ENCODE peak calls at places on chromosomes 16 and 17, in eight cellular contexts. L is endothelial cell of umbilical vein, R is mammary epithelial cell, I is esophagus muscularis mucosa, P is neural progenitor cell, Z is fibroblast of lung, C is AG10803, F is hepatocyte. V is an unnamed sample.

GRCh38 chr16:5333991-5334390 is 236.4 kb upstream of the EEF2KMT start:
- DNase-seq in L (no peak), R (no peak), I (no peak), P (no peak), Z (peak), C (no peak), F (no peak), V (no peak)

GRCh38 chr17:17784599-17785264 is 52.1 kb downstream of the SREBF1 start:
- DNase-seq in L (no peak), R (no peak), I (no peak), P (peak), Z (no peak), C (no peak), F (no peak), V (no peak)

GRCh38 chr16:57532251-57532625 is 4.1 kb downstream of the CCDC102A start:
- DNase-seq in L (no peak), R (no peak), I (no peak), P (no peak), Z (no peak), C (no peak), F (no peak), V (no peak)

GRCh38 chr16:89697161-89697615 is 4.3 kb downstream of the SPATA2L start:
- DNase-seq in L (no peak), R (no peak), I (no peak), P (no peak), Z (no peak), C (no peak), F (peak), V (peak)

GRCh38 chr17:66849851-66850580 is 15.1 kb downstream of the CACNG5 start:
- DNase-seq in L (no peak), R (no peak), I (no peak), P (no peak), Z (no peak), C (no peak), F (no peak), V (no peak)

GRCh38 chr16:15827299-15827698 is 29.5 kb downstream of the MYH11 start:
- DNase-seq in L (no peak), R (no peak), I (no peak), P (no peak), Z (no peak), C (no peak), F (no peak), V (no peak)

GRCh38 chr17:79785017-79785899 is 7.3 kb downstream of the CBX2 start:
- DNase-seq in L (no peak), R (no peak), I (no peak), P (no peak), Z (no peak), C (no peak), F (no peak), V (no peak)

GRCh38 chr16:29990883-29991570 is 4.4 kb downstream of the HIRIP3 start:
- DNase-seq in L (no peak), R (no peak), I (no peak), P (no peak), Z (no peak), C (no peak), F (no peak), V (no peak)

GRCh38 chr16:708959-709358 is 3.4 kb upstream of the FBXL16 start:
- DNase-seq in L (no peak), R (no peak), I (no peak), P (no peak), Z (no peak), C (no peak), F (no peak), V (no peak)

GRCh38 chr16:84583995-84584394 is 33.9 kb downstream of the COTL1 start:
- DNase-seq in L (no peak), R (no peak), I (no peak), P (no peak), Z (no peak), C (no peak), F (no peak), V (no peak)

GRCh38 chr16:1691956-1692355 is 13.9 kb downstream of the JPT2 start:
- DNase-seq in L (no peak), R (peak), I (no peak), P (no peak), Z (peak), C (peak), F (no peak), V (peak)

GRCh38 chr17:58913971-58914769 is 158.5 kb downstream of the PPM1E start:
- DNase-seq in L (no peak), R (no peak), I (no peak), P (no peak), Z (peak), C (peak), F (peak), V (peak)

GRCh38 chr16:70681382-70682238 is 4.2 kb downstream of the MTSS2 start:
- DNase-seq in L (no peak), R (no peak), I (no peak), P (no peak), Z (no peak), C (no peak), F (no peak), V (no peak)

GRCh38 chr17:47862621-47863440 is 11.9 kb upstream of the SP6 start:
- DNase-seq in L (no peak), R (peak), I (no peak), P (no peak), Z (peak), C (peak), F (no peak), V (peak)

GRCh38 chr17:69141802-69142472 is at the start of gene ABCA6:
- DNase-seq in L (peak), R (peak), I (no peak), P (no peak), Z (peak), C (no peak), F (no peak), V (peak)

DNA sequence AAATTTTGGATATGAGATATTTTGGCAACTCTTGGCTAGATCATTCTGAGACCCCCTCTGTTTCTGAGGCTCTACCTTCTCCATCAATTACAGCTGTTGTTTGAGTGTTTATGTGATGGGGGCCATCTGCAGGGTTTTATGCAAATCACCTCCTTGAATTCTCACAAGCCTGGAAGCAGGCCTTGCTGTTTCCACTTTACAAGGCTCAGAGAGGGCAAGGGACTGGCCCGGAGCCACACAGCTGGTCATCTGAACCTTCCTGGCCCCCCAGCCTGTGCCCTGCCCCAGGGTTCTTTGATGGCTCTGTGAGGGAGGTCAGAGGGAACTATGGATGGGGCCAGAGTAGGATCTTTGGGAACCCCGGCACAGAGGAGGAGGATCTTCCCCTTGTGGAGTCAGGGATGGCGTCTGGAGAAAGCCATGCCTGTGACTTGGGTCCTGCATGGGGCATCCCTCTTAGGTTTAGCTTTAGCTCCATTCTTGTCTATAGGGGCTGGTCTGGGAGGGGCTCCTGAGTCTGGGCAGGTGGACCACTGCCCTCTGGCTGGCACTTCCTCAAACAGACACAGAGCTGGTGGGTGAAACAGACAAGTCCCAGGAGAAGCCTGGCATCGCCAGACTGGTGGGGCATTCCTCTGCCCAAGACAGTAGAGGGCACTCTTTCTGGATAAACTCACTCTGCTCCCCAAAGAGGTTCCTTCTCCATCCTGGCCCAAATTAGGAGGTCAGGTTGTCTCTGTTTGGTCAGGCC is 26.2 kb downstream of the IL21R start:
- DNase-seq in L (no peak), R (no peak), I (peak), P (no peak), Z (no peak), C (no peak), F (no peak), V (no peak)
- TF ChIP-seq CTCF in L (no peak), R (peak), I (no peak), P (peak), Z (no peak), C (no peak), F (no peak), V (no peak)

DNA sequence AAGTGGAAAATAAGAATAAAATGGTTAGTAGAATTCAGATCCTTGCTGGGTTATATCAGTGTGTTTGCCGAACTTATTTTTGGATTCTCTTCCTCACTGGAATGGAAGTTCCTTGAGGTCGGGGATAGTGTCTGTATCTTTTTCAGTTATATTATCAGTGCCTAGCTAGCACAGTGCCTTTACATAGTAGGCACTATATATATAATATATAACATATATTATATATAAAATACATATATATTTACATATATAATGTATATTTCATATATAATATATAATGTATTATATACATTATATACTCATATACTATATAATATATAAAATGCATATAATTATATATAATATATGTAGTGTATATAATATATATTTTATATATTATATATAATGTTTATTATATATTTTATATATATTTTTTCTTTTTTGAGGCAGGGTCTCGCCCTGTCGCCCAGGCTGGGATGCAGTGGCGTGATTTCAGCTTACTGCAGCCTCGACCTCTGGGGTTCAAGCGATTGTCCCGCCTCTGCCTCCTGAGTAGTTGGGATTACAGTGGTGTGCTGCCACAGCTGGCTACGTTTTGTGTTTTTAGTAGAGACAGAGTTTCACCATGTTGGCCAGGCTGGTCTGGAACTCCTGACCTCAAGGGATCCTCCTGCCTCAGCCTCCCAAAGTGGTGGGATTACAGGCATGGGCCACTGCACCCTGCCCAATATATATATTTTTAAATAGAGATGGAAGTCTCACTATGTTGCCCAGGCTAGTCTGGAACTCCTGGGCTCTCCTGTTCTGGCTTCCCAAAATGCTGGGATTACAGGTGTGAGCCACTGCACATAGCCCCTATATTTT is 3.2 kb downstream of the NFATC3 start:
- DNase-seq in L (no peak), R (no peak), I (no peak), P (no peak), Z (no peak), C (no peak), F (no peak), V (no peak)
- H3K4me3 ChIP-seq in L (no peak), R (no peak), I (no peak), P (peak), Z (no peak), C (no peak), F (no peak), V (no peak)

GRCh38 chr16:2724088-2724676 is 4.2 kb upstream of the PRSS27 start:
- DNase-seq in L (no peak), R (no peak), I (no peak), P (no peak), Z (no peak), C (no peak), F (no peak), V (no peak)

GRCh38 chr16:2726923-2727322 is 6.9 kb upstream of the PRSS27 start:
- DNase-seq in L (no peak), R (no peak), I (no peak), P (no peak), Z (no peak), C (no peak), F (no peak), V (no peak)

GRCh38 chr16:2724816-2725348 is 4.9 kb upstream of the PRSS27 start:
- DNase-seq in L (no peak), R (no peak), I (no peak), P (no peak), Z (no peak), C (no peak), F (no peak), V (no peak)

GRCh38 chr16:2728034-2728433 is 8.0 kb upstream of the PRSS27 start:
- DNase-seq in L (no peak), R (no peak), I (no peak), P (no peak), Z (no peak), C (no peak), F (no peak), V (no peak)
- TF ChIP-seq CTCF in L (no peak), R (no peak), I (no peak), P (no peak), Z (no peak), C (no peak), F (no peak), V (no peak)

GRCh38 chr17:4583796-4584124 is 569 bp upstream of the SMTNL2 start:
- DNase-seq in L (peak), R (no peak), I (no peak), P (peak), Z (no peak), C (no peak), F (peak), V (peak)
- H3K4me3 ChIP-seq in L (no peak), R (no peak), I (peak), P (peak), Z (peak), C (no peak), F (peak), V (no peak)

GRCh38 chr17:20096430-20096829 is 87.3 kb downstream of the SPECC1 start:
- DNase-seq in L (no peak), R (no peak), I (no peak), P (no peak), Z (no peak), C (no peak), F (no peak), V (no peak)

GRCh38 chr17:20092973-20093626 is 83.9 kb downstream of the SPECC1 start:
- DNase-seq in L (no peak), R (no peak), I (no peak), P (no peak), Z (no peak), C (no peak), F (no peak), V (no peak)

GRCh38 chr17:20097362-20097761 is 88.2 kb downstream of the SPECC1 start:
- DNase-seq in L (no peak), R (no peak), I (no peak), P (no peak), Z (no peak), C (no peak), F (no peak), V (no peak)

GRCh38 chr17:20094777-20095176 is 85.6 kb downstream of the SPECC1 start:
- DNase-seq in L (no peak), R (peak), I (no peak), P (no peak), Z (no peak), C (no peak), F (no peak), V (no peak)

DNA sequence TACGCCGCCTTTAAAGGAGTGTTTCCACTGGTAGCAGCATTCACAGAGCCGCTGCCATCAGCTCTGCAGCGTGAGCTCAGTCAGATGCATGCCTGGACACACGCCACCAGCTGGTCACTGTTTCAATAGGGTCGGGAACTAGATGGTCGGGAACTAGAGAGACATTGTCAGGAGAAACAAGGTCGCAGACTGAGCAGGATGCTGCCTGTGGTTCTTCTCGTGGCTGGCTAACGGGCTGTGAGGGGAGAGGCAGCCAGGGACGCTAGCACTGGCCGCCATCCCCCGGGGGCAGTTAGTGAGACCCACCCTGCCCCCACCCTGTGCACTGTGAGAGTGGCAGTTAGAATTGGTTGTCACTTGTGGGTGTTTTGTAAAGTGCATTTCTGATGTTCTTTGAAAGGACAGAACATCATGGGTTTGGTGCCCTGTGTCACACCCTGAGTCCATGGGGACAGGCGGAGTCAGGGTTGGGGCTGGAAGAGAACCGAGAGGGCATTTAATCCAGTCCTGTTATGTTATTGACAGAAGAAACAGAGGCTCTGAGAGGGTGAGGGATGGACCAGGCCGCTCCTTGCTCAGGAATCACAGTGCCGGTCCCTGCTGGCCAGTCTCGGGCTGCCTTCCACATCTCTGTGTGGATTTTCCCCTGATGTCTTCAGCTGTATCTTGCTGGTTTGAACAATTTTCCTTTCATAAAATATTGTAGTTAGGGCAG is 86.4 kb downstream of the SPECC1 start:
- DNase-seq in L (peak), R (peak), I (no peak), P (peak), Z (peak), C (peak), F (peak), V (peak)
- TF ChIP-seq CTCF in L (peak), R (peak), I (peak), P (peak), Z (peak), C (peak), F (peak), V (peak)

DNA sequence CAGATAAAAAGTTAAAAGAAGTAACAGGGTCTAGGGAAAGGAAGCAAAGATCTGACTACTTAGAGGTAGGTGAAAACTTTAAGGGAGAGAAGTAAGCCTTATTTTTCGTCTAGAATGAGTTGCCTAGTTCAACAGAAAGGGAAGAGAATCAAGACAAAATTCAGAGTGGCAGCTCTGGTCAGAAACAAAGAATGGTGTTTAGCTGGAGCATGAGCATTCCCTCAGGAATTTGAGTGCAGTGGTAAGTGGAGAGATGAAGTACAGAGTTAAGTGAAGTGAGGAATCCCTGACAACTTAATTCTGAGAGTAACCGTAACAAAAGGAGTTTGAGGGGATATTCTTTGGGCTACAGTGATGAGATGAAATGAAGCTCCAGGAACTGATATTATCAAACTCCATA is 11.5 kb downstream of the SMG6 start:
- DNase-seq in L (no peak), R (peak), I (no peak), P (no peak), Z (peak), C (peak), F (no peak), V (peak)
- H3K4me3 ChIP-seq in L (no peak), R (no peak), I (no peak), P (no peak), Z (no peak), C (no peak), F (no peak), V (no peak)